ENCODE peak calls at places on chromosomes 4 and X, in five cellular contexts. B, S, U, L and Z are unnamed samples.

GRCh38 chrX:2712890-2713860 is 22.1 kb downstream of the CD99 start:
- DNase-seq in B (no peak), S (no peak), U (no peak), L (no peak), Z (no peak)

GRCh38 chr4:1855334-1856070 is 454 bp downstream of the LETM1 start:
- DNase-seq in B (no peak), S (peak), U (peak), L (no peak), Z (peak)

GRCh38 chrX:127404156-127404555 is 584.6 kb downstream of the PRR32 start:
- DNase-seq in B (no peak), S (no peak), U (no peak), L (no peak), Z (no peak)

GRCh38 chrX:63488546-63489373 is 137.6 kb upstream of the SPIN4 start:
- DNase-seq in B (no peak), S (no peak), U (no peak), L (no peak), Z (no peak)

GRCh38 chr4:162645381-162645780 is 481.6 kb upstream of the FSTL5 start:
- DNase-seq in B (no peak), S (peak), U (no peak), L (no peak), Z (no peak)

GRCh38 chr4:97370581-97370980 is 772.7 kb downstream of the STPG2 start:
- DNase-seq in B (no peak), S (no peak), U (no peak), L (no peak), Z (no peak)

GRCh38 chr4:21013501-21013900 is 313.2 kb downstream of the PACRGL start:
- DNase-seq in B (no peak), S (no peak), U (no peak), L (no peak), Z (no peak)

GRCh38 chr4:145939241-145939640 is 618 bp upstream of the ZNF827 start:
- DNase-seq in B (no peak), S (no peak), U (no peak), L (no peak), Z (no peak)

GRCh38 chrX:6383488-6383887 is 151.4 kb downstream of the VCX3A start:
- DNase-seq in B (no peak), S (peak), U (no peak), L (no peak), Z (no peak)

GRCh38 chr4:38377195-38377594 is 286.8 kb upstream of the KLF3 start:
- DNase-seq in B (no peak), S (no peak), U (no peak), L (no peak), Z (no peak)

GRCh38 chr4:68655764-68656444 is 14.5 kb downstream of the UGT2B15 start:
- DNase-seq in B (no peak), S (no peak), U (no peak), L (no peak), Z (no peak)

GRCh38 chrX:53190363-53190960 is 34.5 kb downstream of the KDM5C start:
- DNase-seq in B (no peak), S (peak), U (peak), L (no peak), Z (no peak)

GRCh38 chr4:56681849-56682175 is 716 bp upstream of the HOPX start:
- DNase-seq in B (no peak), S (no peak), U (no peak), L (no peak), Z (no peak)

GRCh38 chrX:106391284-106391852 is 220.4 kb upstream of the RADX start:
- DNase-seq in B (no peak), S (no peak), U (no peak), L (no peak), Z (no peak)

GRCh38 chrX:153511784-153512500 is 5.5 kb upstream of the ATP2B3 start:
- DNase-seq in B (no peak), S (no peak), U (no peak), L (no peak), Z (no peak)

GRCh38 chr4:26726655-26727387 is 133.8 kb upstream of the STIM2 start:
- DNase-seq in B (no peak), S (no peak), U (no peak), L (no peak), Z (no peak)

GRCh38 chrX:12563121-12563520 is 228.1 kb upstream of the PRPS2 start:
- DNase-seq in B (no peak), S (no peak), U (no peak), L (no peak), Z (no peak)

GRCh38 chr4:6916587-6917444 is 7.2 kb downstream of the TBC1D14 start:
- DNase-seq in B (peak), S (no peak), U (peak), L (no peak), Z (no peak)

GRCh38 chrX:55715847-55716246 is 1.7 kb upstream of the RRAGB start:
- DNase-seq in B (no peak), S (no peak), U (peak), L (no peak), Z (no peak)

GRCh38 chrX:13090261-13091110 is 46.1 kb upstream of the FAM9C start:
- DNase-seq in B (no peak), S (no peak), U (peak), L (no peak), Z (no peak)

GRCh38 chr4:74097631-74098550 is 1.1 kb downstream of the CXCL2 start:
- DNase-seq in B (no peak), S (no peak), U (no peak), L (no peak), Z (no peak)

GRCh38 chrX:15242899-15243555 is 26.9 kb downstream of the ASB9 start:
- DNase-seq in B (no peak), S (peak), U (peak), L (no peak), Z (peak)

GRCh38 chr4:108650212-108651067 is at the start of gene OSTC:
- DNase-seq in B (peak), S (peak), U (peak), L (peak), Z (peak)
- TF ChIP-seq CTCF in B (no peak), S (peak), U (peak), L (no peak), Z (peak)

DNA sequence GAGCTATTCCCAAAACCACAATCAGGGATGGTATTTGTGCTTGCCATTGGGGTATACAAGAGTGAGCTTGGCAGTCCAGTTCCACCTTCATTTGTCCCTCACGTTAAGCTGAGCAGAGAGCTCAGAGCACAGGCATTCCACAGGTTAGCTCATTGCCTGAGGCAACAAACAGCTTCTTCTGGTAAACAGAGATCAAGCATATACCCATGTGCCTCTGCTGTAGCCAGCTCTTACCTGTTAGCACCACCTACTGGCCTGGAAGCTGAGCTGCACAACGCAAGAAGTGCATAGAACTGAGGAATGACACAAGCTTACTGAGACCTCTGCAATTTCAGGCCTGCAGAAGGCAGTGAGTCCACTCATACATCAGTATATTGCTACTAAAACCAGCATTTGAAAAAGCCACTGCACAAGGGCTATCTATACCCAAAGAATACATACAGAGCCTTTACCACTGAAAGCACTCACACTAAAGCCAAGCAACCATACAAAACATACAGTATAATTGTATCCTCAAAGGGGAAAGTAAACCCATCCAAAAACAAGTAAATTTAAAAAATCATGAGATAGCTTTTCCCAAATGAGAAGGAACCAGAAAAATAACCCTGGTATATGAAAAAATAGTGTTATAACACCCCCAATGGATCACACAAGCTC is 258.3 kb upstream of the GABRA2 start:
- DNase-seq in B (no peak), S (peak), U (peak), L (no peak), Z (peak)
- TF ChIP-seq CTCF in B (no peak), S (peak), U (peak), L (no peak), Z (peak)

GRCh38 chrX:114500622-114501021 is 83.3 kb upstream of the HTR2C start:
- DNase-seq in B (no peak), S (no peak), U (no peak), L (no peak), Z (no peak)
- TF ChIP-seq CTCF in B (no peak), S (peak), U (no peak), L (no peak), Z (no peak)

DNA sequence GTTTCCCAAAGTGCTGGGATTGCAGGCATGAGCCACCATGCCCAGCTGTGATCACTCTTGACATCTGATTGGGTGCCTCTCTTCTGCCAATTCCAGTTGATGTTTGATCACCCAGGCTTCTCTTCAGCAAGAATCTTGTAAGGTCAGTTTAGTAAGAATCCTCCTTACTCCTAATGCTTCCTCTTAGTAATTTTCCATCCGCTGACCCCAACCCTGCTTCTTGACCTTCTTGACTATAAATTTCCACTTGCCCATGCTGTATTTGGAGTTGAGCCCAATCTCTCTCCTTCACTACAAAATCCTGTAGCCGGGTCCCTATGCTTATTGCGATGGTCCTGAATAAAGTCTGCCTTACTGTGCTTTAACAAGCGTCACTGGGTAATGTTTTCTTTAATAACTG is 75.4 kb downstream of the DDIT4L start:
- DNase-seq in B (no peak), S (no peak), U (no peak), L (no peak), Z (no peak)
- TF ChIP-seq CTCF in B (no peak), S (no peak), U (no peak), L (no peak), Z (no peak)

GRCh38 chr4:164239433-164239832 is 514.5 kb upstream of the SMIM31 start:
- DNase-seq in B (no peak), S (no peak), U (no peak), L (no peak), Z (no peak)
- TF ChIP-seq CTCF in B (no peak), S (no peak), U (no peak), L (no peak), Z (no peak)

DNA sequence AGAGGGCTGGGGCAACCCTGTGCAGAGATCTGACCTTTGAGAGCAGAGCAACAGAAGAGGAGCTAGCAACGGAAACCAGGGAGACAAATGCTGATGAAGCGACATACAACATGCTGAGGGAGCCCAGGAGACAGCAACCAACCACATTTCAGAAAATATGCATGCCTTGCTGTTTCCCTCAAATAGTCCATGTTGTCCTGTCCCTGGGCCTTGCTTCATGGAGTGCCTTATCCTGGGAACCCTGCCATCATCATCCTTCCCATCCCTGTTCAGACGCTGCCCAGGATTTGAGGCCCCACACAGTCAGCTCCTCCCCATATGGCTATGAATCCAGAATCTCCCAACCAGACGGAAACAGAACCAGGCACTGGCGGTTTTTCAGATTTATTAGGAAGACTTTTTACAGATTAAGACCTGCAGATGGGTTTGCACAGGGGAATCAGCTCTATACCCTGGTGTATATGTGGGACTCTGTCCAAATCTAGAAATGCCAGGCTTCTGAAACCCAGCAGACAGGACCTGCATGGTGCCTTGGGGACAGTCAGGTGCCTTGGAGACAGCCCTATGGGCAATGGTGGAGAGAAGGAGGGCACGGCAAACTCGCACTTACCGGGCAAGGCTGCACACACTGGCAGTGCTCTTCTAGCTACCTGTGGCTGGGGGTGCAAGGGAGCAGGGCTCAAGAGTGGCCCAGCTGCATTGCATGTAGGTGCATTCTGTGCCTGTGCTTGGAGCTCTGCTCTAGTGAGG is 199.8 kb upstream of the MAMLD1 start:
- DNase-seq in B (no peak), S (no peak), U (no peak), L (no peak), Z (no peak)
- TF ChIP-seq CTCF in B (no peak), S (no peak), U (no peak), L (no peak), Z (no peak)

DNA sequence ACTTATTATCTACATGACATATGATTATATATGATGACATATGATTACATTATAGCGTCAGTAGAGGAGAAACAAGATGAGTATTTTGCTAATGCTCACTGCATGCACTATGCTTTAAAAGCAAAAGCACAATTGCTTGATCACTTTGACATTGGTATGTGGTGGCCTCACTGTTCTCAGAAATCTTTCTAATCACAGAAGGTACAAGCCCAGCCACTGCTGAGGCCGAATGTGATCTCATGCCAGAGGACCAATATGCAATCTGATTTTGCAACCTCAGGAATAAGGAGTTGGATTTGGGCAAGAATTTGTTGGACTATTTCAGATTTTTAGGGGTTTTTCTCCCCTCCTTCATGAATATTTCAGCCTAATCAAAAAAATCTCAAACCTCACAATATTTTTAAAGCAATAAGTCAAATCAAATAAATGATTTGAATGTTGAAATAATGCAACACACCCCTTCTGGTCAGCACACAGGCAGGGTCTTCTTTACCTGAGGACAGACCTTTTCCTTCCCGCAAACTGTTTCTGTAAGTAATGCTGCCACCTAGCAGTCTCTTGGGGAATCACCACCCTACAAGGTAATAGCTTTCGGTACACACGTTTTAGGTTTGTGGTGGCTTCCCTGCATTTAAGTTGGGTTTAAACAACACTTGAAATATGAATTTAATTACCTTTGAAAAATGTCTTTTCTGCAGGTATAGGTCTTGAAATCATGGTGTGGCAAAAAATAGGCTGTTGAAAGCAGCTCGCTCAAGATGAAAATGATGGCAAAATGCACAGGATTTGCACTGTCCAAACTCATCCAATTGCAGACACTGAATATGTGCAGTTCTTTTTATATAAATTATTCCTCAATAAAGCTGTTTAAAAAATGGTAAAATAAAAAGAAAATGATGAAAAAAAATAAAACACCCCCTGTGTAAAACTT is 4.8 kb upstream of the CXCL13 start:
- DNase-seq in B (no peak), S (peak), U (peak), L (no peak), Z (peak)
- TF ChIP-seq CTCF in B (no peak), S (peak), U (peak), L (peak), Z (peak)

GRCh38 chrX:139112432-139112831 is 400.9 kb upstream of the FGF13 start:
- DNase-seq in B (no peak), S (no peak), U (no peak), L (no peak), Z (no peak)
- TF ChIP-seq CTCF in B (no peak), S (no peak), U (no peak), L (no peak), Z (no peak)

GRCh38 chr4:112189754-112190153 is 41.8 kb upstream of the AP1AR start:
- DNase-seq in B (no peak), S (no peak), U (no peak), L (no peak), Z (no peak)
- TF ChIP-seq CTCF in B (no peak), S (peak), U (peak), L (no peak), Z (no peak)

GRCh38 chrX:30141966-30142365 is 73.4 kb upstream of the MAGEB2 start:
- DNase-seq in B (no peak), S (peak), U (peak), L (no peak), Z (peak)
- TF ChIP-seq CTCF in B (no peak), S (peak), U (peak), L (no peak), Z (peak)